ENCODE peak calls at places on chromosomes 4 and X, in nine cellular contexts. K, T, J, A, N, O, W, G and Q are unnamed samples. For H3K4me1, the result is how much of the 10 kb centered on the place peaks cover.

GRCh38 chrX:123849096-123849495 is 10.8 kb upstream of the XIAP start:
- DNase-seq in K (no peak), T (no peak), J (no peak), A (no peak), N (no peak), O (no peak), W (no peak), G (no peak), Q (no peak)

GRCh38 chr4:141853091-141853734 is 216.8 kb downstream of the IL15 start:
- DNase-seq in K (no peak), T (no peak), J (peak), A (no peak), N (no peak), O (no peak), W (no peak), G (no peak), Q (no peak)

GRCh38 chrX:116238093-116238492 is 67.5 kb downstream of the AGTR2 start:
- DNase-seq in K (no peak), T (no peak), J (no peak), A (no peak), N (no peak), O (no peak), W (no peak), G (no peak), Q (no peak)

GRCh38 chrX:47194388-47194787 is 759 bp downstream of the UBA1 start:
- DNase-seq in K (no peak), T (no peak), J (no peak), A (no peak), N (no peak), O (no peak), W (no peak), G (no peak), Q (no peak)

GRCh38 chr4:28209371-28209924 is 1348.8 kb downstream of the STIM2 start:
- DNase-seq in K (no peak), T (no peak), J (no peak), A (no peak), N (no peak), O (no peak), W (no peak), G (no peak), Q (no peak)

GRCh38 chr4:112060212-112060611 is 85.0 kb upstream of the FAM241A start:
- DNase-seq in K (peak), T (no peak), J (peak), A (no peak), N (no peak), O (no peak), W (peak), G (peak), Q (no peak)

GRCh38 chr4:66899422-66900065 is 645.8 kb downstream of the CENPC start:
- DNase-seq in K (no peak), T (no peak), J (no peak), A (no peak), N (no peak), O (no peak), W (no peak), G (no peak), Q (no peak)

GRCh38 chrX:95585321-95585720 is 1099.3 kb upstream of the DIAPH2 start:
- DNase-seq in K (no peak), T (no peak), J (no peak), A (no peak), N (no peak), O (no peak), W (no peak), G (no peak), Q (no peak)

GRCh38 chr4:129095811-129096454 is at the start of gene C4orf33:
- DNase-seq in K (peak), T (peak), J (peak), A (peak), N (peak), O (peak), W (peak), G (peak), Q (peak)

GRCh38 chrX:74923942-74924448 is 1.3 kb downstream of the NEXMIF start:
- DNase-seq in K (no peak), T (peak), J (peak), A (no peak), N (no peak), O (no peak), W (no peak), G (no peak), Q (no peak)

GRCh38 chr4:105145059-105145912 is 1.4 kb upstream of the TET2 start:
- DNase-seq in K (no peak), T (no peak), J (peak), A (no peak), N (no peak), O (no peak), W (no peak), G (no peak), Q (no peak)

GRCh38 chrX:55486736-55487135 is 2.9 kb downstream of the USP51 start:
- DNase-seq in K (no peak), T (no peak), J (peak), A (no peak), N (no peak), O (no peak), W (no peak), G (no peak), Q (no peak)

GRCh38 chrX:135572436-135572835 is 52.0 kb downstream of the INTS6L start:
- DNase-seq in K (peak), T (no peak), J (peak), A (no peak), N (no peak), O (no peak), W (peak), G (no peak), Q (no peak)

GRCh38 chr4:140150636-140150885 is 3.4 kb downstream of the MAML3 start:
- DNase-seq in K (no peak), T (peak), J (no peak), A (no peak), N (peak), O (no peak), W (no peak), G (no peak), Q (peak)

GRCh38 chrX:73987166-73987565 is 316.8 kb upstream of the ZCCHC13 start:
- DNase-seq in K (no peak), T (no peak), J (no peak), A (peak), N (no peak), O (no peak), W (no peak), G (no peak), Q (no peak)

GRCh38 chr4:112290341-112290740 is 4.6 kb upstream of the TIFA start:
- DNase-seq in K (no peak), T (no peak), J (no peak), A (no peak), N (no peak), O (no peak), W (no peak), G (no peak), Q (no peak)

GRCh38 chr4:75555294-75556164 is at the start of gene ODAPH:
- DNase-seq in K (no peak), T (no peak), J (no peak), A (peak), N (no peak), O (no peak), W (peak), G (no peak), Q (no peak)

GRCh38 chr4:182593864-182594263 is 323.3 kb downstream of the DCTD start:
- DNase-seq in K (no peak), T (no peak), J (peak), A (no peak), N (no peak), O (no peak), W (peak), G (no peak), Q (no peak)

GRCh38 chrX:40107291-40108083 is 9.7 kb upstream of the BCOR start:
- DNase-seq in K (no peak), T (peak), J (peak), A (no peak), N (no peak), O (peak), W (no peak), G (peak), Q (no peak)

GRCh38 chrX:2147928-2148327 is 352.8 kb downstream of the DHRSX start:
- DNase-seq in K (no peak), T (no peak), J (peak), A (no peak), N (no peak), O (no peak), W (no peak), G (no peak), Q (no peak)

GRCh38 chr4:98068495-98068894 is 74.8 kb downstream of the STPG2 start:
- DNase-seq in K (no peak), T (no peak), J (no peak), A (no peak), N (no peak), O (no peak), W (no peak), G (no peak), Q (no peak)

GRCh38 chr4:67456577-67457196 is 88.6 kb downstream of the CENPC start:
- DNase-seq in K (no peak), T (no peak), J (no peak), A (no peak), N (no peak), O (no peak), W (no peak), G (no peak), Q (no peak)

GRCh38 chrX:30493348-30493747 is 84.2 kb downstream of the TASL start:
- DNase-seq in K (no peak), T (no peak), J (no peak), A (no peak), N (no peak), O (no peak), W (no peak), G (no peak), Q (no peak)

GRCh38 chr4:123361195-123361861 is 35.3 kb upstream of the SPRY1 start:
- DNase-seq in K (no peak), T (no peak), J (peak), A (no peak), N (no peak), O (no peak), W (peak), G (no peak), Q (no peak)

GRCh38 chrX:130110379-130111219 is at the start of gene ELF4:
- DNase-seq in K (peak), T (peak), J (peak), A (no peak), N (no peak), O (peak), W (peak), G (no peak), Q (no peak)

GRCh38 chr4:20984011-20984836 is 284.0 kb downstream of the PACRGL start:
- DNase-seq in K (no peak), T (no peak), J (no peak), A (no peak), N (no peak), O (peak), W (no peak), G (no peak), Q (no peak)

GRCh38 chrX:133350751-133351150 is 64.5 kb downstream of the GPC4 start:
- DNase-seq in K (no peak), T (peak), J (peak), A (no peak), N (no peak), O (no peak), W (no peak), G (no peak), Q (peak)

GRCh38 chr4:132683957-132684356 is 465.1 kb upstream of the PCDH10 start:
- DNase-seq in K (peak), T (no peak), J (no peak), A (no peak), N (no peak), O (no peak), W (no peak), G (no peak), Q (no peak)

GRCh38 chr4:26896636-26897035 is 36.0 kb downstream of the STIM2 start:
- DNase-seq in K (no peak), T (no peak), J (peak), A (no peak), N (no peak), O (no peak), W (peak), G (no peak), Q (no peak)

GRCh38 chrX:72131317-72132294 is at the start of gene RTL5:
- DNase-seq in K (no peak), T (peak), J (peak), A (no peak), N (peak), O (peak), W (peak), G (peak), Q (peak)

GRCh38 chrX:13008851-13009250 is 33.9 kb downstream of the TMSB4X start:
- DNase-seq in K (no peak), T (no peak), J (no peak), A (no peak), N (no peak), O (no peak), W (no peak), G (no peak), Q (no peak)

GRCh38 chrX:30635630-30636029 is 17.6 kb upstream of the GK start:
- DNase-seq in K (peak), T (no peak), J (peak), A (no peak), N (no peak), O (no peak), W (peak), G (no peak), Q (no peak)

GRCh38 chr4:55485821-55486220 is 60.9 kb downstream of the CLOCK start:
- DNase-seq in K (no peak), T (no peak), J (no peak), A (no peak), N (no peak), O (no peak), W (peak), G (no peak), Q (no peak)

GRCh38 chrX:137748827-137749226 is 182.9 kb downstream of the ZIC3 start:
- DNase-seq in K (no peak), T (no peak), J (no peak), A (no peak), N (no peak), O (no peak), W (no peak), G (no peak), Q (no peak)

GRCh38 chr4:118823471-118823870 is 12.5 kb downstream of the SEC24D start:
- DNase-seq in K (no peak), T (no peak), J (no peak), A (no peak), N (peak), O (no peak), W (no peak), G (peak), Q (peak)

GRCh38 chrX:95721011-95721410 is 963.6 kb upstream of the DIAPH2 start:
- DNase-seq in K (no peak), T (no peak), J (no peak), A (no peak), N (no peak), O (no peak), W (no peak), G (no peak), Q (no peak)

GRCh38 chr4:81504685-81505598 is 33.2 kb upstream of the RASGEF1B start:
- DNase-seq in K (peak), T (peak), J (no peak), A (no peak), N (peak), O (no peak), W (no peak), G (no peak), Q (peak)

GRCh38 chr4:109131559-109131958 is 170.9 kb downstream of the COL25A1 start:
- DNase-seq in K (no peak), T (no peak), J (no peak), A (no peak), N (no peak), O (no peak), W (no peak), G (no peak), Q (no peak)

GRCh38 chr4:6277935-6278800 is 8.5 kb downstream of the WFS1 start:
- DNase-seq in K (no peak), T (no peak), J (no peak), A (no peak), N (no peak), O (no peak), W (peak), G (no peak), Q (no peak)
- H3K4me1 ChIP-seq in K (under half), T (under half), J (under half), A (under half), N (under half), O (under half), W (under half), G (under half), Q (under half)

GRCh38 chr4:8155660-8156421 is 2.8 kb downstream of the ABLIM2 start:
- DNase-seq in K (no peak), T (no peak), J (no peak), A (no peak), N (no peak), O (no peak), W (no peak), G (no peak), Q (no peak)
- H3K4me1 ChIP-seq in K (under half), T (under half), J (under half), A (under half), N (under half), O (under half), W (under half), G (under half), Q (under half)

GRCh38 chr4:86963697-86964096 is 28.9 kb downstream of the AFF1 start:
- DNase-seq in K (no peak), T (no peak), J (no peak), A (no peak), N (no peak), O (no peak), W (peak), G (peak), Q (no peak)
- H3K4me1 ChIP-seq in K (half or more), T (under half), J (under half), A (half or more), N (under half), O (under half), W (under half), G (under half), Q (under half)

GRCh38 chr4:83546796-83547195 is 10.9 kb downstream of the GPAT3 start:
- DNase-seq in K (no peak), T (no peak), J (peak), A (no peak), N (no peak), O (no peak), W (no peak), G (no peak), Q (no peak)
- H3K4me1 ChIP-seq in K (under half), T (under half), J (under half), A (under half), N (under half), O (under half), W (under half), G (under half), Q (under half)

DNA sequence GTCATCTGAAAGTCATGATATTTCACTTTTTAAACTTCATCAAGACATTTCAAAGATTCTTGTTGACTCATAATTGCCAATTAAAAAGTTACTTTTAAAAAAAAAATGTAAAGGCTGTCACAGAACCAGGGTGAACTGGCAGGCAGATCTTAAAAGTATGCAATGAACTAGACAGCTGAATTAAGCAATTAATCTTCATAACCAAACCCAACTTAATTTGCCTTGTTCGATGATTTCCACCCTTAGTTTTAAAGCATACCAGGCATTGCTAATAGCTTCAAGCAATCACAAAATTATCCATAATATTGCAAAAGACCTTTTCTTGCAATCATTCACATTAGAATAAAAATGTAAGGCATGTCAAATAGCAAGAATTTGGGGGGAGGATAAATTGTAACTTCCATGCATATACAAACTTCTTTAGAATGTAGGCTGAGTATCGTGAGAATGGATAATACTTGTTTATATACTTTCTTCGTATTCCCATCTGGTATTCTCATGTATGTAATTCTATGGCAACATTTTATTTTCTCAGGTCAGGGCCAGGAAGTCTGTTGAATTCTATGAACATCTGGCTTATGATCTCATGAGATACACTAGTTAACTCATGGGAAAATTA is 28.7 kb upstream of the BMP2K start:
- DNase-seq in K (no peak), T (no peak), J (peak), A (no peak), N (no peak), O (no peak), W (peak), G (no peak), Q (no peak)
- H3K4me1 ChIP-seq in K (half or more), T (under half), J (under half), A (under half), N (under half), O (under half), W (under half), G (under half), Q (under half)

GRCh38 chr4:24774452-24774851 is 20.9 kb upstream of the SOD3 start:
- DNase-seq in K (no peak), T (no peak), J (peak), A (no peak), N (no peak), O (no peak), W (peak), G (no peak), Q (no peak)
- H3K4me1 ChIP-seq in K (under half), T (under half), J (half or more), A (under half), N (under half), O (under half), W (under half), G (under half), Q (under half)

GRCh38 chr4:16227462-16227868 is 1.2 kb upstream of the TAPT1 start:
- DNase-seq in K (peak), T (peak), J (peak), A (no peak), N (peak), O (peak), W (peak), G (no peak), Q (peak)
- H3K4me1 ChIP-seq in K (half or more), T (under half), J (half or more), A (under half), N (under half), O (under half), W (under half), G (under half), Q (under half)

GRCh38 chr4:107894138-107894603 is 37.2 kb upstream of the CYP2U1 start:
- DNase-seq in K (no peak), T (no peak), J (no peak), A (no peak), N (no peak), O (no peak), W (no peak), G (no peak), Q (no peak)

GRCh38 chr4:107897823-107898222 is 33.5 kb upstream of the CYP2U1 start:
- DNase-seq in K (no peak), T (no peak), J (peak), A (no peak), N (no peak), O (no peak), W (no peak), G (no peak), Q (no peak)

GRCh38 chr4:107896651-107897050 is 34.7 kb upstream of the CYP2U1 start:
- DNase-seq in K (no peak), T (no peak), J (no peak), A (no peak), N (no peak), O (no peak), W (no peak), G (no peak), Q (no peak)

GRCh38 chr4:107893171-107894137 is 37.9 kb upstream of the CYP2U1 start:
- DNase-seq in K (no peak), T (no peak), J (no peak), A (no peak), N (no peak), O (no peak), W (peak), G (no peak), Q (no peak)

GRCh38 chr4:107896158-107896645 is 35.1 kb upstream of the CYP2U1 start:
- DNase-seq in K (no peak), T (no peak), J (peak), A (no peak), N (no peak), O (no peak), W (peak), G (peak), Q (peak)
- H3K4me1 ChIP-seq in K (under half), T (under half), J (half or more), A (under half), N (under half), O (under half), W (under half), G (under half), Q (under half)

DNA sequence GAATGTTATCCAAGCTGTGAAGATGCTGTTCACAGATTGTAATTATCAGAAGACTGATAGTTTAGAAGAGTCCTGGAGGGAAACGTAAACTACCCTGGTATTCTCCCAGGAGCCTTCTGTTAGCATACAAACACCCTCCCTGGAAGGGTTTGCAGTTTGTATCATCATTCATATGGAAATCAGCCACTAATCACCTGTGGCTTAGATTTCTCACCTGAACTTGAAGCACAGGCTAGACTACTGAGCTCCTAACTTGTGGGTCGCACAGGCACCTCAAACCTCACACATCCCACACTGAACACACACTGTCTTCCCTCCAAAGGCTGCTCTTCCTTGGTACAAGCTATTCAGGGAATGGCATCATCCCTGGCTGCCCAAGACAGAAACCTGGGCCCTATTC is 30.7 kb downstream of the SHISA3 start:
- DNase-seq in K (no peak), T (no peak), J (no peak), A (no peak), N (no peak), O (no peak), W (no peak), G (no peak), Q (no peak)
- H3K4me1 ChIP-seq in K (under half), T (under half), J (under half), A (under half), N (under half), O (under half), W (under half), G (under half), Q (under half)